ENCODE peak calls at places on chromosome 22, in six cellular contexts. B is OCI-LY7, F is bronchial epithelial cell, Q is HepG2, T is retinal pigment epithelial cell, P is Panc1. V is an unnamed sample.

GRCh38 chr22:36757608-36758220 is 18.2 kb downstream of the IFT27 start:
- DNase-seq in Q (peak), F (peak), P (no peak), T (no peak), B (peak), V (no peak)

GRCh38 chr22:36425977-36426523 is 38.3 kb upstream of the MYH9 start:
- DNase-seq in F (no peak), T (no peak), Q (peak), P (no peak), B (no peak), V (no peak)

GRCh38 chr22:18024956-18025720 is 777 bp upstream of the MICAL3 start:
- DNase-seq in Q (no peak), F (no peak), P (no peak), B (peak), T (no peak), V (no peak)

GRCh38 chr22:27378343-27378800 is 423.2 kb downstream of the MN1 start:
- DNase-seq in B (no peak), T (no peak), F (no peak), Q (no peak), P (no peak), V (no peak)

GRCh38 chr22:26143801-26144325 is 25.4 kb upstream of the SEZ6L start:
- DNase-seq in P (no peak), Q (no peak), B (no peak), F (no peak), T (no peak), V (no peak)

GRCh38 chr22:25494774-25495173 is 69.7 kb upstream of the GRK3 start:
- DNase-seq in F (no peak), B (no peak), T (no peak), Q (no peak), P (no peak), V (no peak)

GRCh38 chr22:47862394-47862793 is 1099.9 kb downstream of the TBC1D22A start:
- DNase-seq in B (no peak), T (no peak), P (no peak), F (no peak), Q (no peak), V (no peak)

GRCh38 chr22:25961699-25962098 is 207.6 kb upstream of the SEZ6L start:
- DNase-seq in F (no peak), B (no peak), P (no peak), T (no peak), Q (no peak), V (no peak)

GRCh38 chr22:47173535-47174021 is 411.1 kb downstream of the TBC1D22A start:
- DNase-seq in F (no peak), P (no peak), B (no peak), Q (no peak), T (no peak), V (no peak)

GRCh38 chr22:28231423-28231822 is 312.4 kb upstream of the PITPNB start:
- DNase-seq in P (no peak), Q (peak), F (no peak), B (no peak), T (no peak), V (no peak)

GRCh38 chr22:35638408-35638807 is 9.8 kb upstream of the APOL6 start:
- DNase-seq in P (no peak), Q (no peak), B (no peak), F (no peak), T (no peak), V (peak)

GRCh38 chr22:38964989-38965388 is 7.6 kb downstream of the APOBEC3A start:
- DNase-seq in B (no peak), Q (no peak), F (no peak), T (no peak), P (no peak), V (no peak)

GRCh38 chr22:38012604-38013072 is 28.3 kb upstream of the SOX10 start:
- DNase-seq in P (no peak), T (no peak), B (no peak), F (peak), Q (peak), V (no peak)

GRCh38 chr22:28799834-28800307 is 498 bp downstream of the XBP1 start:
- DNase-seq in P (no peak), T (peak), F (no peak), Q (no peak), B (peak), V (no peak)

GRCh38 chr22:26949193-26949592 is 291.8 kb downstream of the MIAT start:
- DNase-seq in Q (no peak), F (no peak), B (no peak), P (no peak), T (peak), V (no peak)

GRCh38 chr22:48079505-48080295 is 1317.2 kb downstream of the TBC1D22A start:
- DNase-seq in P (no peak), Q (no peak), T (no peak), B (peak), F (no peak), V (no peak)

GRCh38 chr22:22388494-22388893 is 120.0 kb downstream of the ZNF280B start:
- DNase-seq in T (no peak), B (no peak), Q (no peak), P (no peak), F (no peak), V (no peak)

GRCh38 chr22:22692707-22693530 is 48.5 kb downstream of the GGTLC2 start:
- DNase-seq in T (no peak), B (peak), P (no peak), Q (peak), F (peak), V (no peak)

GRCh38 chr22:21054046-21054713 is 8.4 kb downstream of the LRRC74B start:
- DNase-seq in Q (no peak), P (no peak), T (no peak), B (no peak), F (no peak), V (no peak)

GRCh38 chr22:34390400-34390799 is 470.1 kb upstream of the LARGE1 start:
- DNase-seq in Q (no peak), P (no peak), B (no peak), T (no peak), F (no peak), V (no peak)

GRCh38 chr22:39293766-39294368 is 25.6 kb downstream of the RPL3 start:
- DNase-seq in Q (no peak), P (no peak), B (no peak), T (no peak), F (no peak), V (no peak)

GRCh38 chr22:36594569-36594968 is 65.6 kb upstream of the EIF3D start:
- DNase-seq in Q (no peak), F (no peak), B (no peak), T (no peak), P (no peak), V (no peak)

GRCh38 chr22:21761086-21761485 is 25.5 kb upstream of the YPEL1 start:
- DNase-seq in Q (no peak), T (no peak), B (no peak), F (no peak), P (no peak), V (no peak)

GRCh38 chr22:46993626-46994025 is 231.2 kb downstream of the TBC1D22A start:
- DNase-seq in P (no peak), B (no peak), F (no peak), T (no peak), Q (no peak), V (no peak)

GRCh38 chr22:26770624-26771023 is 113.2 kb downstream of the MIAT start:
- DNase-seq in P (no peak), F (no peak), B (no peak), Q (no peak), T (no peak), V (peak)

GRCh38 chr22:17300926-17301325 is 68.3 kb upstream of the CECR2 start:
- DNase-seq in T (no peak), B (no peak), F (no peak), Q (no peak), P (no peak), V (no peak)

GRCh38 chr22:37972527-37972926 is 11.8 kb downstream of the SOX10 start:
- DNase-seq in P (no peak), F (no peak), B (no peak), T (no peak), Q (no peak), V (no peak)

GRCh38 chr22:26547426-26547825 is 35.2 kb upstream of the TFIP11 start:
- DNase-seq in P (no peak), B (no peak), Q (no peak), T (no peak), F (peak), V (no peak)

GRCh38 chr22:25919452-25919851 is 177.5 kb downstream of the MYO18B start:
- DNase-seq in Q (no peak), T (no peak), B (no peak), P (no peak), F (no peak), V (no peak)

GRCh38 chr22:48417143-48418070 is 1410.3 kb downstream of the BRD1 start:
- DNase-seq in B (no peak), F (no peak), P (no peak), T (no peak), Q (no peak), V (no peak)

GRCh38 chr22:35192121-35192918 is 65.0 kb upstream of the HMGXB4 start:
- DNase-seq in P (no peak), B (no peak), Q (no peak), T (no peak), F (peak), V (no peak)

GRCh38 chr22:39221999-39222686 is 22.6 kb downstream of the PDGFB start:
- DNase-seq in B (no peak), P (no peak), T (no peak), F (no peak), Q (no peak), V (no peak)

GRCh38 chr22:29026579-29026978 is 35.1 kb downstream of the C22orf31 start:
- DNase-seq in F (no peak), T (no peak), B (no peak), P (no peak), Q (no peak), V (no peak)

GRCh38 chr22:23363683-23364082 is 183.4 kb downstream of the BCR start:
- DNase-seq in T (no peak), F (no peak), Q (no peak), P (no peak), B (no peak), V (no peak)

GRCh38 chr22:17130199-17130598 is 9.0 kb upstream of the TMEM121B start:
- DNase-seq in Q (no peak), P (no peak), B (no peak), T (no peak), F (no peak), V (no peak)

GRCh38 chr22:29635734-29636357 is 32.4 kb downstream of the NF2 start:
- DNase-seq in P (no peak), F (peak), T (no peak), B (peak), Q (peak), V (no peak)

GRCh38 chr22:37242395-37242918 is 1.6 kb downstream of the RAC2 start:
- DNase-seq in B (peak), T (no peak), F (peak), P (no peak), Q (no peak), V (no peak)

GRCh38 chr22:38257650-38258246 is 15.1 kb downstream of the TMEM184B start:
- DNase-seq in B (peak), T (no peak), Q (no peak), F (no peak), P (no peak), V (no peak)

DNA sequence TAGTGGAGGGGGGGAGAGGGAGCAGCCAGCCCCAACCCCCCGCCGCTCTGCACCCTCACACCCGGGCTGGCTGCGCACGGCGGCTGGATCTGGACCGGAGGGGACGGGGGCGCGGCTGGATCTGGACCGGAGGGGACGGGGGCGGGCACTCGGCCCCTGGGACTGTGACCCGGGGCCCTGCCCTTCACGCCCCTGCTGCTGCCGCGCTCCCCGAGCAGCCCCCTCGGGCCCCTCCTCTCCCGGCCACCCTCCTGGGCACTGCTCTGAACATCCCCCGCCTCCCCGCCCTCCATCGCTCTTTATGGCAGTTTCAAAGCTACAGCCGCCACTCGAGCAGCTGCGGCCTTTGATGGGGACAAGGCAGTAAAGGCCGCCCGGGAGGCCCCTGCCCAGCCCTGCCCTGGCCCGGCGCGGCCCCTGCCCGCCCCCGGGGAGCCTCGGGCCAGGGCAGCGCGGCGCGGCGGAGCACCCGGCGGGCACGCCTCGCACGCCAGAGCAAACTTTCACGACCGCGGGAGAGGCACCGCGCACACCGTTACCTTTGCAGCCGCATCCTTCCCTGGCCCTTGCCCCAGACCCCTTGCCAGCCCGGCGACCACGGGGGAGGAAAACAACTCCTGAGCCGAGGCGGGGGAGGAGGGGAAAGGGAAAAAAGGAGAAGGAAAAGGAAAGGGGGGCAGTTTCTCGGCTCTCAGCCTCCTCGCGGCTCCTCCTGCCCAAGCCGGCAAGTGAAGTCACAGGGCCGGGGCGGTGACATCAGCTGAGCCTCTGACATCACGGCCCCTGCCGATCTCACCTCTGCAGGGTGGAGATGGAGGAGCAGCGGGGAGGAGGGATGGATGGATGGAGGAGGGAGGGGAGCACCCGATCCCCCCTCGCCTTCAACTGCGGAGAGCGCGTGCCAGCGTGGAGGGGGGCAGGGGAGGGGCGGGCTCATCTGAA is 13.1 kb upstream of the TCF20 start:
- DNase-seq in B (no peak), F (no peak), T (no peak), P (no peak), Q (no peak), V (no peak)
- H3K4me3 ChIP-seq in B (no peak), F (peak), T (peak), P (no peak), Q (peak), V (peak)

GRCh38 chr22:30730351-30730750 is 35.7 kb downstream of the OSBP2 start:
- DNase-seq in F (no peak), T (no peak), P (no peak), B (no peak), Q (no peak), V (no peak)

GRCh38 chr22:30733081-30733680 is 38.5 kb downstream of the OSBP2 start:
- DNase-seq in F (peak), Q (no peak), T (no peak), B (no peak), P (no peak), V (no peak)

GRCh38 chr22:30732426-30732825 is 37.8 kb downstream of the OSBP2 start:
- DNase-seq in P (no peak), B (no peak), F (no peak), T (no peak), Q (no peak), V (no peak)

GRCh38 chr22:30728829-30729228 is 34.2 kb downstream of the OSBP2 start:
- DNase-seq in B (no peak), F (no peak), Q (no peak), T (no peak), P (no peak), V (no peak)

DNA sequence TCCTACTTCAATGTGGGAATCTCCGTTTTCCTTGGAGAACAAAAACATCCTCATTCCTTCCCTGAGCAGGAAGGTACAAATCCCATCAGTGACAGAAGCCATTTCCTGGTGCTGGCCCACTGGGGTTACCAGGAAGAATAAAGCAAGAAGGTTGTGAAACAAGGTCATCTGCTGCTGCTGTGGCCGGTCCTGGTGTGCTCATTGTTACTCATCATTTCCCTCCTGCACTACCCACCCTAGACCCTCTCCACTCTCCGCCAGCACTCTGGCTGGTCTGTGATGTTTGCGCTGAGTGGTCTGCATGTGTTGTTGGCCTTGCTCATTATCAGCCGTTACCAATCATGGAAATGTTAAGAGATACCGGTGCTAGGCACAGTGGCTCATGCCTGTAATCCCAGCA is 37.0 kb downstream of the OSBP2 start:
- DNase-seq in F (no peak), Q (no peak), P (no peak), B (no peak), T (no peak), V (no peak)
- TF ChIP-seq CTCF in F (no peak), Q (no peak), P (no peak), B (no peak), T (no peak), V (no peak)

GRCh38 chr22:32805586-32805881 is 4.0 kb downstream of the TIMP3 start:
- DNase-seq in T (no peak), B (no peak), Q (no peak), P (no peak), F (no peak), V (no peak)
- H3K4me3 ChIP-seq in T (peak), B (no peak), Q (no peak), P (no peak), F (no peak), V (no peak)

GRCh38 chr22:19948057-19948760 is 6.6 kb upstream of the TXNRD2 start:
- DNase-seq in P (no peak), Q (no peak), F (no peak), T (no peak), B (no peak), V (no peak)
- TF ChIP-seq CTCF in P (peak), Q (no peak), F (no peak), T (no peak), B (no peak), V (no peak)

GRCh38 chr22:49671331-49672012 is 156.2 kb downstream of the BRD1 start:
- DNase-seq in B (no peak), Q (no peak), T (no peak), F (no peak), P (no peak), V (no peak)

GRCh38 chr22:49672013-49672516 is 155.6 kb downstream of the BRD1 start:
- DNase-seq in P (no peak), F (no peak), T (no peak), B (no peak), Q (no peak), V (no peak)

GRCh38 chr22:49673048-49673447 is 154.6 kb downstream of the BRD1 start:
- DNase-seq in Q (no peak), P (no peak), T (no peak), B (no peak), F (no peak), V (no peak)

GRCh38 chr22:49668402-49668801 is 159.3 kb downstream of the BRD1 start:
- DNase-seq in F (no peak), T (no peak), B (no peak), P (no peak), Q (no peak), V (no peak)

DNA sequence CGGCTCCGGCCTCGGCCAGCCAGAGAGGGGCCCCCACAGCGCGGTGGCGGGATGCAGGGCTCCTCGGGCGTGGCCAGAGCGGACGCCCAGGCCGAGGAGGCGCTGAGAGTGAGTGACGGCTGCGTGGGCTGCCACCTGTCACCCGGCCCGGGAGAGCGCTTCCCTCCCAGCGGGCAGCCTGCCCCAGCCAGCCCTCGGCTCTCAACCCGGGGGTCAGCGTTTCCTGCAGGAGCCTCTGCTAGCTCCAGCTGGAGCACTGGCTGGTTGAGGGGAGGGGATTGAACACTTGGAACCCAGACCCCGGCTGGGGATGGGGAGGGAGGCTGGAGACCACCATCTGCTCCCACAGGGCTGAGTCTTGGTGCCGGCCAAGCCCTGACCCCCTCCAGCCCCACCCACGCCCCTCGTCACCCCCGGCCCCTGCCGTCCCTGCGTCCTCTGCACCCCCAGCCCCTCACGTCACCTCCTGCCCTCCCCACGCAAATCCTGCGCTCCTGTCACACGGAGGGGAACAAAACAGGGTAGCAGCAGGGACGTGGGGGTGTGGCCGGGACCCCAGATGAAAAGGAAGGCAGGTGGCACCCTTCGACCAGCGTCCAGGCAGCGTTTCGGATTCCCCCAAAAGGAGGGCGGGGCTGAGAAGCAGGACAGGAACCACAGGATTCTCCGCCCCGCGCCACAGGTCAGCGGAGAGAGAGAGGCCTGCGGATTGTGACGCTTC is 156.9 kb downstream of the BRD1 start:
- DNase-seq in P (no peak), F (no peak), B (no peak), Q (no peak), T (no peak), V (no peak)
- H3K4me3 ChIP-seq in P (no peak), F (no peak), B (no peak), Q (no peak), T (no peak), V (no peak)

GRCh38 chr22:45503816-45504702 is 1.4 kb downstream of the FBLN1 start:
- DNase-seq in Q (no peak), B (no peak), T (no peak), F (no peak), P (no peak), V (no peak)

GRCh38 chr22:45504703-45505341 is 2.1 kb downstream of the FBLN1 start:
- DNase-seq in F (peak), Q (no peak), T (no peak), P (no peak), B (no peak), V (no peak)

GRCh38 chr22:45503071-45503815 is 560 bp downstream of the FBLN1 start:
- DNase-seq in F (no peak), Q (no peak), P (no peak), B (no peak), T (no peak), V (no peak)

GRCh38 chr22:45499746-45500145 is 2.9 kb upstream of the FBLN1 start:
- DNase-seq in B (no peak), T (no peak), F (no peak), Q (no peak), P (no peak), V (no peak)

GRCh38 chr22:45502215-45503070 is at the start of gene FBLN1:
- DNase-seq in F (no peak), T (no peak), P (no peak), B (no peak), Q (peak), V (no peak)
- TF ChIP-seq CTCF in F (peak), T (no peak), P (no peak), B (no peak), Q (peak), V (peak)